ENCODE peak calls at places on chromosome 21, in ten cellular contexts. L is T-helper 22 cell; X is GM19239; A is posterior cingulate gyrus; M is endothelial cell; F is fibroblast of lung; R is stimulated activated CD4-positive, alpha-beta T cell treated with anti-CD3 and anti-CD28 coated beads, Interleukin-2, amount 100 ng/mL, for 48 hours; W is GM12864; T is activated CD8-positive, alpha-beta memory T cell treated with anti-CD3 and anti-CD28 coated beads, Interleukin-2, amount 50 U/mL, for 4 hours; K is RPMI8226. I is an unnamed sample.

GRCh38 chr21:33512481-33512880 is 21.0 kb upstream of the DNAJC28 start:
- DNase-seq in L (no peak), X (no peak), A (no peak), M (no peak), F (no peak), R (no peak), W (no peak), T (no peak), K (no peak), I (no peak)

GRCh38 chr21:14900058-14900457 is 164.7 kb downstream of the NRIP1 start:
- DNase-seq in L (no peak), X (no peak), A (no peak), M (no peak), F (no peak), R (no peak), W (no peak), T (no peak), K (no peak), I (no peak)

GRCh38 chr21:45138199-45139002 is 64.0 kb downstream of the ADARB1 start:
- DNase-seq in L (peak), X (peak), A (peak), M (peak), F (peak), R (peak), W (peak), T (peak), K (peak), I (peak)

GRCh38 chr21:44092201-44092600 is 15.0 kb upstream of the PWP2 start:
- DNase-seq in L (no peak), X (no peak), A (peak), M (no peak), F (no peak), R (no peak), W (no peak), T (no peak), K (no peak), I (peak)

GRCh38 chr21:44984792-44985440 is 45.1 kb downstream of the SLX9 start:
- DNase-seq in L (no peak), X (no peak), A (peak), M (no peak), F (no peak), R (no peak), W (no peak), T (peak), K (no peak), I (no peak)

GRCh38 chr21:36310016-36310415 is 10.0 kb upstream of the MORC3 start:
- DNase-seq in L (no peak), X (no peak), A (no peak), M (no peak), F (no peak), R (no peak), W (no peak), T (no peak), K (peak), I (no peak)

GRCh38 chr21:38170283-38170682 is 86.5 kb upstream of the KCNJ15 start:
- DNase-seq in L (no peak), X (no peak), A (no peak), M (peak), F (peak), R (no peak), W (no peak), T (no peak), K (no peak), I (no peak)

GRCh38 chr21:34874689-34875513 is 174.2 kb downstream of the RUNX1 start:
- DNase-seq in L (no peak), X (no peak), A (no peak), M (no peak), F (peak), R (no peak), W (no peak), T (no peak), K (peak), I (no peak)

GRCh38 chr21:31612889-31613785 is 46.4 kb upstream of the SOD1 start:
- DNase-seq in L (no peak), X (no peak), A (no peak), M (no peak), F (no peak), R (no peak), W (no peak), T (no peak), K (no peak), I (peak)

GRCh38 chr21:45388011-45388521 is 16.9 kb upstream of the COL18A1 start:
- DNase-seq in L (no peak), X (no peak), A (no peak), M (no peak), F (no peak), R (no peak), W (no peak), T (no peak), K (no peak), I (peak)

GRCh38 chr21:46210378-46211136 is 18.0 kb downstream of the LSS start:
- DNase-seq in L (no peak), X (no peak), A (peak), M (no peak), F (no peak), R (no peak), W (no peak), T (no peak), K (no peak), I (peak)

GRCh38 chr21:32463889-32464300 is 51.4 kb downstream of the EVA1C start:
- DNase-seq in L (no peak), X (no peak), A (no peak), M (no peak), F (peak), R (no peak), W (no peak), T (no peak), K (no peak), I (no peak)